ENCODE peak calls at places on chromosomes 4 and X, in nine cellular contexts. X is central memory CD4-positive, alpha-beta T cell; V is NCI-H1105; D is neuronal stem cell; P is NCI-H2081; O is stimulated activated CD8-positive, alpha-beta memory T cell treated with anti-CD3 and anti-CD28 coated beads, Interleukin-15, amount 100 ng/mL, for 1 hour; Y is kidney tubule cell; G is NCI-H1092; I is activated CD8-positive, alpha-beta memory T cell treated with anti-CD3 and anti-CD28 coated beads, Interleukin-2, amount 50 U/mL, for 48 hours. J is an unnamed sample.

GRCh38 chr4:1111259-1111809 is 2.0 kb downstream of the RNF212 start:
- DNase-seq in X (no peak), V (no peak), D (no peak), P (no peak), O (no peak), Y (no peak), G (no peak), I (no peak), J (no peak)

GRCh38 chr4:101306225-101306624 is 41.1 kb downstream of the PPP3CA start:
- DNase-seq in X (no peak), V (no peak), D (no peak), P (no peak), O (no peak), Y (peak; percentile 22), G (no peak), I (no peak), J (no peak)

GRCh38 chr4:72744103-72744725 is 175.2 kb upstream of the ADAMTS3 start:
- DNase-seq in X (no peak), V (no peak), D (no peak), P (no peak), O (no peak), Y (peak; percentile 15), G (no peak), I (no peak), J (no peak)

GRCh38 chr4:121072836-121073362 is 564 bp upstream of the NDNF start:
- DNase-seq in X (no peak), V (peak; percentile 28), D (peak; percentile 47), P (no peak), O (no peak), Y (no peak), G (no peak), I (peak; percentile 56), J (peak; percentile 40)

GRCh38 chr4:81632581-81633247 is 161.0 kb upstream of the RASGEF1B start:
- DNase-seq in X (no peak), V (no peak), D (no peak), P (no peak), O (no peak), Y (peak; percentile 92), G (no peak), I (no peak), J (no peak)

GRCh38 chr4:27807207-27807606 is 946.6 kb downstream of the STIM2 start:
- DNase-seq in X (no peak), V (no peak), D (no peak), P (no peak), O (no peak), Y (no peak), G (no peak), I (no peak), J (no peak)

GRCh38 chr4:108135549-108136209 is 33.1 kb downstream of the LEF1 start:
- DNase-seq in X (no peak), V (peak; percentile 81), D (peak; percentile 61), P (peak; percentile 16), O (no peak), Y (no peak), G (no peak), I (no peak), J (peak; percentile 41)

GRCh38 chr4:5374994-5375393 is 323.7 kb downstream of the STK32B start:
- DNase-seq in X (no peak), V (no peak), D (no peak), P (no peak), O (no peak), Y (no peak), G (no peak), I (no peak), J (no peak)

GRCh38 chr4:156503119-156503518 is 468.5 kb downstream of the PDGFC start:
- DNase-seq in X (no peak), V (no peak), D (no peak), P (no peak), O (no peak), Y (peak; percentile 47), G (no peak), I (no peak), J (no peak)

GRCh38 chrX:153868576-153869472 is 17.1 kb downstream of the L1CAM start:
- DNase-seq in X (no peak), V (no peak), D (no peak), P (no peak), O (no peak), Y (no peak), G (no peak), I (no peak), J (no peak)

GRCh38 chr4:26858947-26859401 is 1.7 kb upstream of the STIM2 start:
- DNase-seq in X (no peak), V (no peak), D (no peak), P (no peak), O (no peak), Y (no peak), G (no peak), I (no peak), J (no peak)

GRCh38 chr4:117331817-117332216 is 246.4 kb upstream of the TRAM1L1 start:
- DNase-seq in X (no peak), V (no peak), D (no peak), P (no peak), O (no peak), Y (peak; percentile 9), G (no peak), I (no peak), J (no peak)

GRCh38 chr4:152535236-152535902 is 523 bp downstream of the FBXW7 start:
- DNase-seq in X (no peak), V (no peak), D (no peak), P (no peak), O (no peak), Y (no peak), G (no peak), I (no peak), J (peak; percentile 67)

GRCh38 chrX:111837226-111837625 is 38.8 kb upstream of the TRPC5OS start:
- DNase-seq in X (no peak), V (no peak), D (no peak), P (peak; percentile 30), O (no peak), Y (no peak), G (peak; percentile 41), I (no peak), J (no peak)

GRCh38 chr4:73762409-73762808 is 22.0 kb downstream of the CXCL8 start:
- DNase-seq in X (no peak), V (no peak), D (no peak), P (no peak), O (no peak), Y (no peak), G (no peak), I (no peak), J (no peak)

GRCh38 chr4:86664959-86665358 is 70.8 kb downstream of the PTPN13 start:
- DNase-seq in X (no peak), V (no peak), D (no peak), P (no peak), O (no peak), Y (peak; percentile 83), G (no peak), I (no peak), J (no peak)

GRCh38 chr4:76689079-76689817 is 208.7 kb downstream of the SOWAHB start:
- DNase-seq in X (no peak), V (peak; percentile 50), D (peak; percentile 63), P (peak; percentile 56), O (no peak), Y (peak; percentile 74), G (peak; percentile 45), I (peak; percentile 60), J (peak; percentile 59)